ENCODE peak calls at places on chromosome 1, in nine cellular contexts. One of them, this sample, is unnamed.

GRCh38 chr1:103416681-103417318 is 108.7 kb upstream of the RNPC3 start:
- DNase-seq in esophagus squamous epithelium: no peak
- DNase-seq in EL: peak
- DNase-seq in naive thymus-derived CD4-positive, alpha-beta T cell: no peak
- DNase-seq in head of caudate nucleus: no peak
- DNase-seq in LoVo: no peak
- DNase-seq in activated T-cell treated with anti-CD3 and anti-CD28 coated beads for 4 hours: no peak
- DNase-seq in psoas muscle: no peak
- DNase-seq in mesenteric fat pad: no peak
- DNase-seq in this sample: no peak

GRCh38 chr1:8257621-8258020 is 60.3 kb upstream of the SLC45A1 start:
- DNase-seq in EL: peak
- DNase-seq in activated T-cell treated with anti-CD3 and anti-CD28 coated beads for 4 hours: no peak
- DNase-seq in LoVo: no peak
- DNase-seq in mesenteric fat pad: no peak
- DNase-seq in esophagus squamous epithelium: no peak
- DNase-seq in naive thymus-derived CD4-positive, alpha-beta T cell: no peak
- DNase-seq in head of caudate nucleus: no peak
- DNase-seq in psoas muscle: no peak
- DNase-seq in this sample: no peak

GRCh38 chr1:202291961-202292712 is 49.6 kb downstream of the UBE2T start:
- DNase-seq in esophagus squamous epithelium: no peak
- DNase-seq in psoas muscle: peak
- DNase-seq in EL: peak
- DNase-seq in activated T-cell treated with anti-CD3 and anti-CD28 coated beads for 4 hours: no peak
- DNase-seq in mesenteric fat pad: no peak
- DNase-seq in head of caudate nucleus: no peak
- DNase-seq in naive thymus-derived CD4-positive, alpha-beta T cell: no peak
- DNase-seq in LoVo: peak
- DNase-seq in this sample: no peak

GRCh38 chr1:37478890-37479254 is 4.5 kb downstream of the ZC3H12A start:
- DNase-seq in LoVo: no peak
- DNase-seq in head of caudate nucleus: no peak
- DNase-seq in naive thymus-derived CD4-positive, alpha-beta T cell: no peak
- DNase-seq in mesenteric fat pad: peak
- DNase-seq in esophagus squamous epithelium: no peak
- DNase-seq in EL: peak
- DNase-seq in activated T-cell treated with anti-CD3 and anti-CD28 coated beads for 4 hours: no peak
- DNase-seq in psoas muscle: peak
- DNase-seq in this sample: peak

GRCh38 chr1:69993787-69994186 is 211.6 kb downstream of the LRRC40 start:
- DNase-seq in head of caudate nucleus: no peak
- DNase-seq in esophagus squamous epithelium: no peak
- DNase-seq in mesenteric fat pad: no peak
- DNase-seq in psoas muscle: no peak
- DNase-seq in LoVo: no peak
- DNase-seq in activated T-cell treated with anti-CD3 and anti-CD28 coated beads for 4 hours: no peak
- DNase-seq in EL: peak
- DNase-seq in naive thymus-derived CD4-positive, alpha-beta T cell: no peak
- DNase-seq in this sample: no peak

GRCh38 chr1:172764378-172764777 is 105.5 kb downstream of the FASLG start:
- DNase-seq in head of caudate nucleus: no peak
- DNase-seq in activated T-cell treated with anti-CD3 and anti-CD28 coated beads for 4 hours: peak
- DNase-seq in esophagus squamous epithelium: no peak
- DNase-seq in psoas muscle: no peak
- DNase-seq in naive thymus-derived CD4-positive, alpha-beta T cell: peak
- DNase-seq in mesenteric fat pad: no peak
- DNase-seq in EL: no peak
- DNase-seq in LoVo: no peak
- DNase-seq in this sample: peak

GRCh38 chr1:197783510-197783948 is 8.2 kb upstream of the DENND1B start:
- DNase-seq in activated T-cell treated with anti-CD3 and anti-CD28 coated beads for 4 hours: no peak
- DNase-seq in LoVo: peak
- DNase-seq in naive thymus-derived CD4-positive, alpha-beta T cell: no peak
- DNase-seq in head of caudate nucleus: no peak
- DNase-seq in mesenteric fat pad: no peak
- DNase-seq in esophagus squamous epithelium: no peak
- DNase-seq in psoas muscle: no peak
- DNase-seq in EL: peak
- DNase-seq in this sample: no peak

GRCh38 chr1:37945743-37946702 is 830 bp downstream of the INPP5B start:
- DNase-seq in head of caudate nucleus: no peak
- DNase-seq in esophagus squamous epithelium: no peak
- DNase-seq in LoVo: no peak
- DNase-seq in naive thymus-derived CD4-positive, alpha-beta T cell: no peak
- DNase-seq in psoas muscle: peak
- DNase-seq in mesenteric fat pad: no peak
- DNase-seq in EL: peak
- DNase-seq in activated T-cell treated with anti-CD3 and anti-CD28 coated beads for 4 hours: no peak
- DNase-seq in this sample: peak

GRCh38 chr1:230068952-230069684 is 2.1 kb downstream of the GALNT2 start:
- DNase-seq in mesenteric fat pad: no peak
- DNase-seq in EL: no peak
- DNase-seq in LoVo: no peak
- DNase-seq in psoas muscle: no peak
- DNase-seq in esophagus squamous epithelium: no peak
- DNase-seq in naive thymus-derived CD4-positive, alpha-beta T cell: no peak
- DNase-seq in head of caudate nucleus: no peak
- DNase-seq in activated T-cell treated with anti-CD3 and anti-CD28 coated beads for 4 hours: no peak
- DNase-seq in this sample: peak